ENCODE peak calls at places on chromosomes 13 and 19, in four cellular contexts. V is left ventricle myocardium inferior, K is aorta, Y is AG04450. X is an unnamed sample.
A peak's percentile ranks its signal among the peaks of the same experiment; 100 is the strongest.

GRCh38 chr19:14346279-14346678 is 35.0 kb upstream of the ADGRE5 start:
- DNase-seq in V (no peak), K (no peak), Y (no peak), X (no peak)

GRCh38 chr13:101065314-101065713 is 351.0 kb downstream of the NALCN start:
- DNase-seq in Y (no peak), K (no peak), V (no peak), X (peak; percentile 9)

GRCh38 chr13:39676315-39676876 is 20.9 kb downstream of the COG6 start:
- DNase-seq in K (no peak), V (no peak), Y (no peak), X (no peak)

GRCh38 chr19:46924874-46925547 is 64.2 kb downstream of the ARHGAP35 start:
- DNase-seq in V (no peak), K (no peak), Y (no peak), X (no peak)

GRCh38 chr19:27796073-27796472 is 1416.9 kb downstream of the UQCRFS1 start:
- DNase-seq in Y (no peak), K (no peak), V (no peak), X (no peak)

GRCh38 chr13:75365724-75366173 is 116.2 kb downstream of the TBC1D4 start:
- DNase-seq in K (no peak), V (no peak), Y (peak; percentile 29), X (no peak)

GRCh38 chr19:18108897-18109296 is 11.3 kb downstream of the MAST3 start:
- DNase-seq in V (no peak), Y (no peak), K (no peak), X (no peak)

GRCh38 chr13:110017379-110017778 is 231.0 kb upstream of the IRS2 start:
- DNase-seq in K (no peak), Y (peak; percentile 82), V (no peak), X (no peak)

GRCh38 chr19:1066748-1067340 is at the start of gene ARHGAP45:
- DNase-seq in K (peak; percentile 74), Y (no peak), V (no peak), X (no peak)

GRCh38 chr13:95924389-95924994 is 128.7 kb downstream of the UGGT2 start:
- DNase-seq in Y (peak; percentile 47), K (no peak), V (no peak), X (no peak)

GRCh38 chr13:40189885-40190655 is 476.4 kb downstream of the FOXO1 start:
- DNase-seq in Y (no peak), V (no peak), K (no peak), X (no peak)

DNA sequence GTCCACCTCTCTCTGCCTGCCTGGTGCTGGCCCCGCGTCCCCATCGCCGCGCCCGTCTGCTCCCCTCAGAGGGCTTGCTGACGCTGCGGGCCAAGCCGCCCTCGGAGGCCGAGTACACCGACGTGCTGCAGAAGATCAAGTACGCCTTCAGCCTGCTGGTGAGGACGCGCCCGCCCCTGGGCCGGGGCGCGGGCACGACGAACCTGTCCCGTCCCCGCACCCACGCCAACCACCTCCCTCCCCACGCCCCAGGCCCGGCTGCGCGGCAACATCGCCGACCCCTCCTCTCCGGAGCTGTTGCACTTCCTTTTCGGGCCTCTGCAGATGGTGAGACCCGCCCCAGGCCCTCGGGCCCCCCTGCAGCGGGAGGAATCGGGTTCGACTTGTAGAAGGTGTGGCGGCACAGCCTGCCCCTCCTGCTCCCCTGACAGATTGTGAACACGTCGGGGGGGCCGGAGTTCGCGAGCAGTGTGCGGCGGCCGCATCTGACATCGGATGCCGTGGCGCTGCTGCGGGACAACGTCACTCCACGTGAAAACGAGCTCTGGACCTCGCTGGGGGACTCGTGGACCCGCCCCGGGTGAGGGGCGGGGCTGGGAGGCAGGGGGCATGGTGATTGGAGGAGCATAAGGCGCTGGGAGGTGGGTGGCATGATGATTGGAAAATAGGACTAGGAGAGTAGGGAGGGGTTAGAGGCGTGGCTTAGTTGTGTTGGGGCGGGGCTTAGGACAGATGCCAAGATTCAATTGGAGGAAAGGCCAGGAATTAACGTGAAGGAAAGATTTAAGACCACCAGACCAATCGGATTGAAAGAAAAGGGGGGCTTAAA is 6.6 kb downstream of the EPS8L1 start:
- DNase-seq in K (no peak), V (no peak), Y (no peak), X (no peak)
- H3K4me3 ChIP-seq in K (no peak overlapping the region), V (peak overlapping the region; percentile 64), Y (no peak overlapping the region), X (no peak overlapping the region)

DNA sequence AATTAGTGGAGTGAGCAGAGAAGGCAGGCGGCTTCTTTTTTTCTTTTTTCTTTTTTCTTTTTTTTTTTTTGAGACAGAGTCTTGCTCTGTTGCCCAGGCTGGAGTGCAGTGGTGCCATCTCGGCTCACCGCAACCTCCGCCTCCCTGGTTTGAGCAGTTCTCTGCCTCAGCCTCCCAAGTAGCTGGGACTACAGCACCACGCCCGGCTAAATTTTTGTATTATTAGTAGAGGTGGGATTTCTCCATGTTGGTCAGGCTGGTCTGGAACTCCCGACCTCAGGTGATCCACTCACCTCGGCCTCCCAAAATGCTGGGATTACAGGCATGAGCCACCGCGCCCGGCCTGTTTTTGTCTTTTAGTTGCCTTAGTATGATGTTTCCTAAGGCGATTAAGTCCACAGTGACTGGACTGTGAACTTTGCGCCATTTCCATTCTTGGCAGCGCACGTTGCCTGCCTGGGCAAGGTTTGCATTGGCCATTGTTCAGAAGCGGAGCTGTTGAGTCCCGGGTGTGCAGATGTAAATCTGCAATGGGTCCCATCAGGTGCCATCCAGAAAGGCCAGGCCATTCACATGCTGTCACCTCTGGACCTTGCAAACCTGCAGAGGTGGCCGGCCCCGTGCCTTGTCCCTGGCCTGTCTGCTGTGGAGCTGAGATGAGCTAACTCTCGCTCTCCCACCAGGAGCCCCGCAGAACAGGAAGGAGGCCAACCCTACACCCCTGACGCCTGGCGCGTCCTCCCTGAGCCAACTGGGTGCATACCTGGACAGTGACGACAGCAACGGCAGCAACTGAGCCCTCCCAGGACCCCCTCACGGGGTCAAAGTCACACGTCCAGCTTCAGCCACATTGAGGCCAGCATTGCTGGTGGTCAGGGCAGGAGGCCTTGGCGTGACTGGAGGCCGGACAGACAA is 10.9 kb upstream of the SHD start:
- DNase-seq in V (no peak), Y (no peak), K (no peak), X (no peak)
- H3K27ac ChIP-seq in V (no peak overlapping the region), Y (no peak overlapping the region), K (no peak overlapping the region), X (no peak overlapping the region)

GRCh38 chr19:38433268-38433733 is at the start of gene RYR1:
- DNase-seq in V (peak; percentile 67), Y (no peak), K (peak; percentile 81), X (no peak)
- H3K4me3 ChIP-seq in V (peak within 1 kb of the TSS; percentile 36), Y (no peak within 1 kb of the TSS), K (no peak within 1 kb of the TSS), X (no peak within 1 kb of the TSS)

DNA sequence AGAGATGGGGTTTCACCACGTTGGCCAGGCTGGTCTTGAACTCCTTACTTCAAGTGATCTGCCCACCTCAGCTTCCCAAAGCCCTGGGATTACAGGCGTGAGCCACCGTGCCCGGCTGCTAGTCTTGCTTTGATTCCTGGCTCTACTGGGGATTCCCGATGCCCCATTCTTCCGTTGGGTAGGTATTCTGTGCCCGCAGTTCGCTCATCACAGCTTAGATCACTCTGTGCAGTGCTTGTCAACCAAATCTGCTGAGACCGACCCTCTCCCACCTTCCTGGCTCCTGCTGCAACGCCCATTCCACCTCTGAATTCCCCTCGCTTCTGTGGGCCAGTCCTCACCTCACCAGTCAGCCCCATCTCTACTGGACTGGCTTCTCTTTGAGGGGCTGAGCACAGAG is 4.6 kb upstream of the ZNF414 start:
- DNase-seq in V (no peak), Y (no peak), K (no peak), X (no peak)
- H3K27ac ChIP-seq in V (peak overlapping the region; percentile 66), Y (no peak overlapping the region), K (no peak overlapping the region), X (no peak overlapping the region)

DNA sequence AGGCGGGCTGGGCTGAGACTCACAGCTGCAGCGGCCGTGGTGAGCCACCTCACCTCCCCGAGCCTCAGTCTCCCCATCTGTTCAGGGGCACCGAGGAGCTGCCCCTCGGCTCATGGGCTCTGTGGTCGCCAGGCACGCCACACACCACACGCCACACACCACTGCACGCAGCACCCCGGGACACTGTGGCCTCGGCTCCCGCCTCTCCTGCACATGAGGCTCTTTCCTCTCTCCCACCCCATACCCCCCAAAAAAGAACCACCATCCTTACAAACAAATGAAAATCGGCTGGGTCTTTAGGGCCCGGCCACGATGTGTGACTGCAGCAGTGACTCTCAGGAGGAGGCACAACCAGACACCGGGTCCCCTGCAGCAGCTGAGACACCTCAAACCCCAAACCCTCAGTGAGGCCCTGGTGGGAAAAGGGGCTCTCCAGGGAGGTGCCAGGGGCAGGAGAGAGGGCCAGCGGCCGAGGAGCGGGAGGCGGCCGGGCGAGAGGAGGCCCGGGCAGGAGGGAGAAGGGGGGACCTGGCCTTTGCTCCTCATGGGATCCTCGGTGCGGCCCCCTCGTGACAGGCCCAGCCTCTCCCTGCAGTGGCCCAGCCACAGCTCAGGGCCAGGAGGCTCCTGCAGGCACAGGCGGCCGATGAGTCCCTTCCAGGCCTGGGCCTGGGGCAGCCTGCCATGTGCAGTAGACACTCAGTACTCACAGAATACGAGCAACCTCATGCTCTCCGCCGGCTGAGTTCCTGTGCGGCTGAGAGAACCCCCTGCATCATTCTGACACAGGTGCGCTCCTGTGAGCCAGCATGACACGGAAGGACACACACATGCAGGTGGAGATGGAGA is 66.3 kb downstream of the RASA3 start:
- DNase-seq in V (no peak), Y (no peak), K (peak; percentile 74), X (no peak)
- H3K4me3 ChIP-seq in V (peak overlapping the region; percentile 59), Y (no peak overlapping the region), K (no peak overlapping the region), X (peak overlapping the region; percentile 50)

X was measured in tibial nerve.